ENCODE peak calls at places on chromosome 3, in four cellular contexts. P is WTC11, N is K562, H is HepG2. Q is an unnamed sample.

GRCh38 chr3:81289676-81290075 is 471.8 kb downstream of the GBE1 start:
- DNase-seq in P (no peak), N (no peak), H (no peak), Q (no peak)

GRCh38 chr3:79651536-79652065 is 116.2 kb downstream of the ROBO1 start:
- DNase-seq in P (peak), N (no peak), H (no peak), Q (no peak)

GRCh38 chr3:124793054-124793740 is 62.9 kb downstream of the UMPS start:
- DNase-seq in P (no peak), N (no peak), H (no peak), Q (no peak)

GRCh38 chr3:123521179-123521969 is 63.5 kb downstream of the HACD2 start:
- DNase-seq in P (no peak), N (no peak), H (no peak), Q (no peak)

GRCh38 chr3:100682056-100682853 is 27.0 kb upstream of the TFG start:
- DNase-seq in P (no peak), N (no peak), H (no peak), Q (no peak)

GRCh38 chr3:18444597-18445420 is 19.7 kb upstream of the SATB1 start:
- DNase-seq in P (peak), N (peak), H (peak), Q (no peak)

GRCh38 chr3:114879059-114880031 is 267.7 kb downstream of the ZBTB20 start:
- DNase-seq in P (no peak), N (no peak), H (no peak), Q (peak)

GRCh38 chr3:66021731-66022131 is 17.0 kb downstream of the MAGI1 start:
- DNase-seq in P (no peak), N (no peak), H (no peak), Q (no peak)

GRCh38 chr3:7029562-7029961 is 168.6 kb downstream of the GRM7 start:
- DNase-seq in P (no peak), N (no peak), H (no peak), Q (no peak)

DNA sequence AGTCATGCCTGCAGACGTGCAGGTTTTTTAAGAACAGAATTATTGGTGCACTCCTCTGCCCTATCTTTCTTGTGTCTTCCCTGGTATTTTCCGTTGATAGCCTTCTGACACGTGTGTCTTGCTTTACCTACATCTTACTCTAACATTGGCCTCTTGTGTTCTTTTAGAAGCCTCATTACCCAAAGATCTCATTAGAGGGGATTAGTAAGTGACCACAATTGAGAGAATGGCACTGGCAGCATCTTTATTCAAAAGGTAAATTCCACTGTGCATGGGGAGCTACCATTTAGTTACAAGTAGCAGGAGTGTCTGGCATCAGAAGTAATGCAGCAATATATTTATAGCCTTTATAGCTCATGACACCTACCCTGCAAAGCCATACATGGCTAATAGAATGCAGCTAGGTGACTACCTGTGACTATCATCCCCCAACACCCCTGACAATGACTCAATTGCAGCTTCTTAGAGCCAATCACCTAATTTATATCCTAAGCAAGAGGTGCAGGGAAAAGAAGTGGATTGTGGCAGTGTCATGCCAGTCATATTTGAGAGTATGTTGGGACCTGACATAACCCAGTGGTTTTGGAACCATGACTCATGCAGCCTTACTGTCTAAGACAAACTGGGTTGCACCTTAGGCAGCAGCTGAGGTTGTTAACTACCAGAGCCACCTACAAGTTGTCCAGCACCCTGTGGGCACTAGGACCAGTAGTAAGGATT is 164.8 kb downstream of the GRM7 start:
- DNase-seq in P (no peak), N (no peak), H (no peak), Q (no peak)
- TF ChIP-seq TCF7 in P (no peak), N (no peak), H (no peak), Q (no peak)

GRCh38 chr3:34016925-34017592 is 218.6 kb downstream of the PDCD6IP start:
- DNase-seq in P (no peak), N (no peak), H (no peak), Q (peak)
- TF ChIP-seq TCF7 in P (no peak), N (no peak), H (no peak), Q (no peak)

GRCh38 chr3:180496995-180497394 is 105.0 kb upstream of the TTC14 start:
- DNase-seq in P (no peak), N (no peak), H (no peak), Q (no peak)

GRCh38 chr3:180492047-180492446 is 109.9 kb upstream of the TTC14 start:
- DNase-seq in P (no peak), N (no peak), H (no peak), Q (no peak)
- TF ChIP-seq TCF7 in P (no peak), N (no peak), H (no peak), Q (no peak)

GRCh38 chr3:42067324-42067723 is 23.8 kb upstream of the TRAK1 start:
- DNase-seq in P (no peak), N (no peak), H (no peak), Q (peak)
- TF ChIP-seq TCF7 in P (no peak), N (no peak), H (no peak), Q (peak)

GRCh38 chr3:40780341-40780800 is 255.6 kb downstream of the ZNF621 start:
- DNase-seq in P (no peak), N (no peak), H (peak), Q (no peak)

GRCh38 chr3:40779039-40779438 is 254.3 kb downstream of the ZNF621 start:
- DNase-seq in P (no peak), N (no peak), H (no peak), Q (no peak)

GRCh38 chr3:40782086-40782721 is 257.4 kb downstream of the ZNF621 start:
- DNase-seq in P (no peak), N (no peak), H (peak), Q (no peak)

GRCh38 chr3:40780801-40781406 is 256.1 kb downstream of the ZNF621 start:
- DNase-seq in P (no peak), N (no peak), H (no peak), Q (no peak)
- TF ChIP-seq TCF7 in P (no peak), N (no peak), H (peak), Q (no peak)

Q was measured in GM12878.